ENCODE peak calls at places on chromosomes 12 and 14, in five cellular contexts. One of them, this sample, is unnamed.

GRCh38 chr12:40597133-40597532 is 95.1 kb upstream of the CNTN1 start:
- DNase-seq in uterus: no peak
- DNase-seq in tibial nerve: no peak
- DNase-seq in HFF-Myc: no peak
- DNase-seq in BE2C: no peak
- DNase-seq in this sample: no peak

GRCh38 chr14:69582207-69582606 is 7.5 kb upstream of the CCDC177 start:
- DNase-seq in uterus: no peak
- DNase-seq in tibial nerve: no peak
- DNase-seq in HFF-Myc: no peak
- DNase-seq in BE2C: no peak
- DNase-seq in this sample: no peak

GRCh38 chr14:104979758-104980591 is 1.8 kb upstream of the AHNAK2 start:
- DNase-seq in uterus: peak
- DNase-seq in tibial nerve: no peak
- DNase-seq in HFF-Myc: no peak
- DNase-seq in BE2C: peak
- DNase-seq in this sample: peak

GRCh38 chr14:44339256-44339655 is 167.8 kb downstream of the FSCB start:
- DNase-seq in uterus: no peak
- DNase-seq in tibial nerve: no peak
- DNase-seq in HFF-Myc: no peak
- DNase-seq in BE2C: no peak
- DNase-seq in this sample: no peak

GRCh38 chr14:94113490-94113889 is 3.0 kb downstream of the IFI27 start:
- DNase-seq in uterus: no peak
- DNase-seq in tibial nerve: no peak
- DNase-seq in HFF-Myc: no peak
- DNase-seq in BE2C: peak
- DNase-seq in this sample: peak

GRCh38 chr12:27292718-27293117 is 39.9 kb upstream of the BMAL2 start:
- DNase-seq in uterus: no peak
- DNase-seq in tibial nerve: no peak
- DNase-seq in HFF-Myc: no peak
- DNase-seq in BE2C: no peak
- DNase-seq in this sample: no peak

GRCh38 chr14:98175436-98175835 is 1096.6 kb downstream of the BCL11B start:
- DNase-seq in uterus: no peak
- DNase-seq in tibial nerve: no peak
- DNase-seq in HFF-Myc: no peak
- DNase-seq in BE2C: no peak
- DNase-seq in this sample: no peak

GRCh38 chr12:26696613-26697092 is 136.3 kb downstream of the ITPR2 start:
- DNase-seq in uterus: no peak
- DNase-seq in tibial nerve: no peak
- DNase-seq in HFF-Myc: no peak
- DNase-seq in BE2C: no peak
- DNase-seq in this sample: no peak

GRCh38 chr14:48792376-48793024 is 793.7 kb downstream of the RPS29 start:
- DNase-seq in uterus: no peak
- DNase-seq in tibial nerve: no peak
- DNase-seq in HFF-Myc: no peak
- DNase-seq in BE2C: no peak
- DNase-seq in this sample: peak

GRCh38 chr14:63727231-63727735 is 582 bp downstream of the SGPP1 start:
- DNase-seq in uterus: peak
- DNase-seq in tibial nerve: peak
- DNase-seq in HFF-Myc: no peak
- DNase-seq in BE2C: peak
- DNase-seq in this sample: peak

GRCh38 chr14:96754845-96755184 is 42.4 kb upstream of the VRK1 start:
- DNase-seq in uterus: no peak
- DNase-seq in tibial nerve: no peak
- DNase-seq in HFF-Myc: peak
- DNase-seq in BE2C: peak
- DNase-seq in this sample: peak

GRCh38 chr12:113151655-113152054 is 2.1 kb downstream of the CFAP73 start:
- DNase-seq in uterus: no peak
- DNase-seq in tibial nerve: no peak
- DNase-seq in HFF-Myc: no peak
- DNase-seq in BE2C: no peak
- DNase-seq in this sample: no peak

GRCh38 chr14:61561144-61561543 is 134.2 kb upstream of the HIF1A start:
- DNase-seq in uterus: no peak
- DNase-seq in tibial nerve: no peak
- DNase-seq in HFF-Myc: no peak
- DNase-seq in BE2C: peak
- DNase-seq in this sample: no peak

GRCh38 chr12:70243510-70244331 is 488 bp downstream of the CNOT2 start:
- DNase-seq in uterus: peak
- DNase-seq in tibial nerve: peak
- DNase-seq in HFF-Myc: no peak
- DNase-seq in BE2C: peak
- DNase-seq in this sample: peak

GRCh38 chr12:21476949-21477348 is 24.5 kb downstream of the RECQL start:
- DNase-seq in uterus: no peak
- DNase-seq in tibial nerve: no peak
- DNase-seq in HFF-Myc: no peak
- DNase-seq in BE2C: no peak
- DNase-seq in this sample: no peak

GRCh38 chr12:101696477-101697196 is 803 bp upstream of the CHPT1 start:
- DNase-seq in uterus: peak
- DNase-seq in tibial nerve: no peak
- DNase-seq in HFF-Myc: no peak
- DNase-seq in BE2C: peak
- DNase-seq in this sample: no peak

GRCh38 chr14:68937790-68938514 is 41.1 kb downstream of the ACTN1 start:
- DNase-seq in uterus: peak
- DNase-seq in tibial nerve: peak
- DNase-seq in HFF-Myc: no peak
- DNase-seq in BE2C: peak
- DNase-seq in this sample: peak

GRCh38 chr14:77083082-77083481 is 15.0 kb upstream of the CIPC start:
- DNase-seq in uterus: no peak
- DNase-seq in tibial nerve: no peak
- DNase-seq in HFF-Myc: no peak
- DNase-seq in BE2C: no peak
- DNase-seq in this sample: no peak

GRCh38 chr14:40599726-40600125 is 1007.0 kb upstream of the LRFN5 start:
- DNase-seq in uterus: no peak
- DNase-seq in tibial nerve: no peak
- DNase-seq in HFF-Myc: no peak
- DNase-seq in BE2C: no peak
- DNase-seq in this sample: no peak

GRCh38 chr12:82866227-82866803 is 179.6 kb downstream of the TMTC2 start:
- DNase-seq in uterus: no peak
- DNase-seq in tibial nerve: no peak
- DNase-seq in HFF-Myc: no peak
- DNase-seq in BE2C: no peak
- DNase-seq in this sample: no peak

GRCh38 chr12:82862876-82863649 is 176.4 kb downstream of the TMTC2 start:
- DNase-seq in uterus: no peak
- DNase-seq in tibial nerve: no peak
- DNase-seq in HFF-Myc: peak
- DNase-seq in BE2C: no peak
- DNase-seq in this sample: no peak

GRCh38 chr12:82867782-82868505 is 181.2 kb downstream of the TMTC2 start:
- DNase-seq in uterus: no peak
- DNase-seq in tibial nerve: no peak
- DNase-seq in HFF-Myc: no peak
- DNase-seq in BE2C: no peak
- DNase-seq in this sample: no peak

GRCh38 chr12:82870825-82871377 is 184.2 kb downstream of the TMTC2 start:
- DNase-seq in uterus: no peak
- DNase-seq in tibial nerve: no peak
- DNase-seq in HFF-Myc: no peak
- DNase-seq in BE2C: no peak
- DNase-seq in this sample: no peak

GRCh38 chr12:82866946-82867345 is 180.2 kb downstream of the TMTC2 start:
- DNase-seq in uterus: no peak
- DNase-seq in tibial nerve: no peak
- DNase-seq in HFF-Myc: no peak
- DNase-seq in BE2C: no peak
- DNase-seq in this sample: no peak
- H3K4me3 ChIP-seq in uterus: no peak
- H3K4me3 ChIP-seq in tibial nerve: no peak
- H3K4me3 ChIP-seq in HFF-Myc: no peak
- H3K4me3 ChIP-seq in BE2C: no peak
- H3K4me3 ChIP-seq in this sample: no peak

DNA sequence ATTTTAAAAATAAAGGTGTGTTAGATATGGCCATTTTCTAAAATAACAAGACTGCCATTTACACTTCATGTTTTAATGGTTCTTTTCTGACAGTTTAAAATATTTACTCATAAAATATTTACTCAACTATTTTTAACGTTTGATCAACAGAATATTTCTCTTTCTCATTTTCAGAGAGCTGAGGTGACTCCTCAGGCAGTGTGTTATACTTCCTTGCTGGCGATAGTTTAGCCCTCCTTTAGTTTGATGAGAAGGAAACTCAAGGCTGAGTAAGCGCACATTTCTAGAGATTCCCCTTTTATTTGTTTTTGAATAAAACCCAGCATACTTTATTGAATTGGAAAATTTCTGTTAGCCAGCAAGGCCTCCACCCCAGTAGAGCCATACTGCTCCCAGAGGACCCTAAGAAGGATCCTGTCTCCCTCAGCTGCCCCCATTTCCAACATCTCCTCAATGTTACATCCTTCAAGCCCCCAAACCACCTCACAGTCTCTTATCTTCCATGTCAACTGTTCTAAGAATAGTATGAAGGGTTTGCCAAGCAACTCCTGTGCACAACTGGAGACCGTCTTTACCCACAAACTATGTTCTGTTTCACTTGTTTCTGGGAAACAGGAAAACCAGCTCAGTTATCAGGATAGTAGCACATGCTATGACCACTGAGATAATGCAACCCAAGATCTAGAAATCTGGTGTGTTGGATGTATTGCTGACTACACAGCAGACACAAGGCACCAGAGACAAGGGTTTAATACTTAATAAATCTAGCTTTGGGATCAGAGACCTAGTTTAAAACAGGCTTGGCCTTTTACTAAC is 129.5 kb downstream of the STXBP6 start:
- DNase-seq in uterus: no peak
- DNase-seq in tibial nerve: no peak
- DNase-seq in HFF-Myc: no peak
- DNase-seq in BE2C: no peak
- DNase-seq in this sample: no peak
- H3K4me3 ChIP-seq in uterus: no peak
- H3K4me3 ChIP-seq in tibial nerve: no peak
- H3K4me3 ChIP-seq in HFF-Myc: no peak
- H3K4me3 ChIP-seq in BE2C: no peak
- H3K4me3 ChIP-seq in this sample: no peak

GRCh38 chr14:88911811-88912210 is 87.4 kb downstream of the TTC8 start:
- DNase-seq in uterus: no peak
- DNase-seq in tibial nerve: no peak
- DNase-seq in HFF-Myc: no peak
- DNase-seq in BE2C: no peak
- DNase-seq in this sample: no peak

GRCh38 chr14:88904206-88904647 is 79.8 kb downstream of the TTC8 start:
- DNase-seq in uterus: no peak
- DNase-seq in tibial nerve: no peak
- DNase-seq in HFF-Myc: no peak
- DNase-seq in BE2C: no peak
- DNase-seq in this sample: no peak

GRCh38 chr14:88910386-88910785 is 85.9 kb downstream of the TTC8 start:
- DNase-seq in uterus: no peak
- DNase-seq in tibial nerve: no peak
- DNase-seq in HFF-Myc: no peak
- DNase-seq in BE2C: no peak
- DNase-seq in this sample: no peak

GRCh38 chr14:88904864-88905263 is 80.4 kb downstream of the TTC8 start:
- DNase-seq in uterus: no peak
- DNase-seq in tibial nerve: no peak
- DNase-seq in HFF-Myc: no peak
- DNase-seq in BE2C: peak
- DNase-seq in this sample: no peak

GRCh38 chr14:88908216-88908615 is 83.8 kb downstream of the TTC8 start:
- DNase-seq in uterus: no peak
- DNase-seq in tibial nerve: no peak
- DNase-seq in HFF-Myc: no peak
- DNase-seq in BE2C: no peak
- DNase-seq in this sample: no peak
- H3K4me3 ChIP-seq in uterus: no peak
- H3K4me3 ChIP-seq in tibial nerve: no peak
- H3K4me3 ChIP-seq in HFF-Myc: no peak
- H3K4me3 ChIP-seq in BE2C: no peak
- H3K4me3 ChIP-seq in this sample: no peak

GRCh38 chr12:123966596-123966995 is 6.0 kb downstream of the CCDC92 start:
- DNase-seq in uterus: no peak
- DNase-seq in tibial nerve: no peak
- DNase-seq in HFF-Myc: peak
- DNase-seq in BE2C: no peak
- DNase-seq in this sample: no peak
- H3K4me3 ChIP-seq in uterus: no peak
- H3K4me3 ChIP-seq in tibial nerve: no peak
- H3K4me3 ChIP-seq in HFF-Myc: no peak
- H3K4me3 ChIP-seq in BE2C: no peak
- H3K4me3 ChIP-seq in this sample: no peak

GRCh38 chr14:51004352-51004800 is 60.1 kb upstream of the PYGL start:
- DNase-seq in uterus: no peak
- DNase-seq in tibial nerve: no peak
- DNase-seq in HFF-Myc: no peak
- DNase-seq in BE2C: peak
- DNase-seq in this sample: no peak

GRCh38 chr14:51006781-51007211 is 62.5 kb upstream of the PYGL start:
- DNase-seq in uterus: peak
- DNase-seq in tibial nerve: no peak
- DNase-seq in HFF-Myc: peak
- DNase-seq in BE2C: peak
- DNase-seq in this sample: no peak

GRCh38 chr14:51008416-51008815 is 64.1 kb upstream of the PYGL start:
- DNase-seq in uterus: no peak
- DNase-seq in tibial nerve: no peak
- DNase-seq in HFF-Myc: no peak
- DNase-seq in BE2C: no peak
- DNase-seq in this sample: no peak

GRCh38 chr14:51002406-51002984 is 58.2 kb upstream of the PYGL start:
- DNase-seq in uterus: no peak
- DNase-seq in tibial nerve: no peak
- DNase-seq in HFF-Myc: no peak
- DNase-seq in BE2C: no peak
- DNase-seq in this sample: no peak

DNA sequence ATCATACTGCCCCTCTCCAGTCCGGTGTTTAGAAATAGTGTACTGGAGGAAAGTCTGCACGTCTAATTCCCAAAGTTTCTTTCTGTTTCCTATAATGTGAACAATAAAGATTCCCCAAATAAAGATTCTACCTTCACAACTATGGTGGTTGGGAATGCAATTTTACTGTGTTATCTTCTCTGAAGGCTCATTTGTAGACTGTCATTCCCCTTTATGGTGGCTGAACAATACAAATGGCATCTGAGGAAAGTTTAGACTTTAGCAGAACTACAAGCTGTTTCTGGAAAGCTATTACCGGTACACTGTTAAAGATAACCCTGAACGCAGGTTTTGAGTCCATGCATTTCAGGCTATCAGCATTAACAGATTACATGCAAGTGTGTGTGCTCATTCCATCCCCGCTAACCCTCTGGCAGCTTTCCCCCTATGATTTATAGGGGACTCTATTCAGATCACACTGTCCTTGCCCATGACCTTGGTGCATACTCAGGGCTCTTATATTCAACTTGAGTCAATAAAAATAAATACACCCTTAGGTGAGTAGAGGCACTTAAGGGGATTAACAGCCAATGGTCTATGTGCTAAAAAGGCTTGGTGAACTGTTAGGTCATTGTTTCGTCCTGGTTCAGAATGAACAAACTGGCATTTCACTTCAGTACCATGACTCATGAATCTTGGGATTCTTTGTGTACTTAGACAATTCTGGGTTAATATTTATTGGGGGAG is 60.7 kb upstream of the PYGL start:
- DNase-seq in uterus: no peak
- DNase-seq in tibial nerve: no peak
- DNase-seq in HFF-Myc: no peak
- DNase-seq in BE2C: peak
- DNase-seq in this sample: no peak
- H3K4me3 ChIP-seq in uterus: no peak
- H3K4me3 ChIP-seq in tibial nerve: no peak
- H3K4me3 ChIP-seq in HFF-Myc: no peak
- H3K4me3 ChIP-seq in BE2C: peak
- H3K4me3 ChIP-seq in this sample: no peak